ENCODE peak calls at places on chromosomes 3 and 15, in eight cellular contexts. One of them, this sample, is unnamed.

GRCh38 chr3:13878711-13879101 is 1.2 kb downstream of the WNT7A start:
- DNase-seq in A673: no peak
- DNase-seq in activated CD4-positive, alpha-beta T cell treated with anti-CD3 and anti-CD28 coated beads for 48 hours: peak; percentile 24
- DNase-seq in MCF 10A: peak; percentile 18
- DNase-seq in AG04450: no peak
- DNase-seq in NCI-H1417 treated with DMSO at 0.1 percent for 48 hours: no peak
- DNase-seq in ELF-1: peak; percentile 50
- DNase-seq in colonic mucosa: no peak
- DNase-seq in this sample: no peak

GRCh38 chr3:73653877-73654276 is 29.1 kb upstream of the PDZRN3 start:
- DNase-seq in NCI-H1417 treated with DMSO at 0.1 percent for 48 hours: no peak
- DNase-seq in colonic mucosa: no peak
- DNase-seq in activated CD4-positive, alpha-beta T cell treated with anti-CD3 and anti-CD28 coated beads for 48 hours: no peak
- DNase-seq in AG04450: no peak
- DNase-seq in MCF 10A: peak; percentile 30
- DNase-seq in ELF-1: no peak
- DNase-seq in A673: no peak
- DNase-seq in this sample: no peak

GRCh38 chr3:109275702-109276293 is 40.5 kb downstream of the DPPA2 start:
- DNase-seq in ELF-1: peak; percentile 82
- DNase-seq in AG04450: peak; percentile 2
- DNase-seq in MCF 10A: peak; percentile 58
- DNase-seq in A673: peak; percentile 58
- DNase-seq in activated CD4-positive, alpha-beta T cell treated with anti-CD3 and anti-CD28 coated beads for 48 hours: peak; percentile 18
- DNase-seq in NCI-H1417 treated with DMSO at 0.1 percent for 48 hours: no peak
- DNase-seq in colonic mucosa: peak; percentile 31
- DNase-seq in this sample: peak; percentile 18

GRCh38 chr15:70636540-70637165 is 126.7 kb downstream of the UACA start:
- DNase-seq in NCI-H1417 treated with DMSO at 0.1 percent for 48 hours: no peak
- DNase-seq in MCF 10A: peak; percentile 21
- DNase-seq in ELF-1: peak; percentile 41
- DNase-seq in colonic mucosa: no peak
- DNase-seq in activated CD4-positive, alpha-beta T cell treated with anti-CD3 and anti-CD28 coated beads for 48 hours: no peak
- DNase-seq in AG04450: no peak
- DNase-seq in A673: peak; percentile 24
- DNase-seq in this sample: no peak

GRCh38 chr3:10855871-10856662 is 40.0 kb downstream of the SLC6A11 start:
- DNase-seq in MCF 10A: no peak
- DNase-seq in activated CD4-positive, alpha-beta T cell treated with anti-CD3 and anti-CD28 coated beads for 48 hours: no peak
- DNase-seq in ELF-1: peak; percentile 1
- DNase-seq in NCI-H1417 treated with DMSO at 0.1 percent for 48 hours: no peak
- DNase-seq in A673: no peak
- DNase-seq in colonic mucosa: no peak
- DNase-seq in AG04450: no peak
- DNase-seq in this sample: no peak

GRCh38 chr3:56725175-56725574 is 42.1 kb upstream of the TASOR start:
- DNase-seq in ELF-1: no peak
- DNase-seq in activated CD4-positive, alpha-beta T cell treated with anti-CD3 and anti-CD28 coated beads for 48 hours: peak; percentile 73
- DNase-seq in colonic mucosa: no peak
- DNase-seq in NCI-H1417 treated with DMSO at 0.1 percent for 48 hours: no peak
- DNase-seq in A673: no peak
- DNase-seq in MCF 10A: no peak
- DNase-seq in AG04450: no peak
- DNase-seq in this sample: peak; percentile 13

GRCh38 chr3:50370594-50370993 is 11.3 kb upstream of the TMEM115 start:
- DNase-seq in A673: peak; percentile 62
- DNase-seq in NCI-H1417 treated with DMSO at 0.1 percent for 48 hours: no peak
- DNase-seq in AG04450: no peak
- DNase-seq in MCF 10A: peak; percentile 50
- DNase-seq in colonic mucosa: no peak
- DNase-seq in ELF-1: no peak
- DNase-seq in activated CD4-positive, alpha-beta T cell treated with anti-CD3 and anti-CD28 coated beads for 48 hours: no peak
- DNase-seq in this sample: no peak

GRCh38 chr15:88653200-88654064 is 14.6 kb downstream of the ISG20 start:
- DNase-seq in AG04450: no peak
- DNase-seq in NCI-H1417 treated with DMSO at 0.1 percent for 48 hours: no peak
- DNase-seq in MCF 10A: peak; percentile 38
- DNase-seq in ELF-1: no peak
- DNase-seq in activated CD4-positive, alpha-beta T cell treated with anti-CD3 and anti-CD28 coated beads for 48 hours: no peak
- DNase-seq in colonic mucosa: no peak
- DNase-seq in A673: no peak
- DNase-seq in this sample: no peak

This sample was measured in left colon.